ENCODE peak calls at places on chromosomes 1 and 21, in six cellular contexts. E, J, N, M, U and T are unnamed samples.
A peak's percentile ranks its signal among the peaks of the same experiment; 100 is the strongest.

GRCh38 chr1:39127513-39127912 is 77.0 kb upstream of the MACF1 start:
- DNase-seq in E (peak; percentile 86), M (peak; percentile 98), J (no peak), U (peak; percentile 96), N (peak; percentile 77), T (no peak)

GRCh38 chr1:175373786-175374623 is 181.4 kb upstream of the KIAA0040 start:
- DNase-seq in J (no peak), N (no peak), E (peak; percentile 9), M (peak; percentile 21), U (peak; percentile 1), T (no peak)

GRCh38 chr1:20093940-20094391 is 24.0 kb downstream of the PLA2G5 start:
- DNase-seq in U (peak; percentile 30), E (no peak), N (no peak), J (no peak), M (peak; percentile 75), T (no peak)

GRCh38 chr1:228753236-228753741 is 18.0 kb downstream of the RHOU start:
- DNase-seq in E (no peak), M (no peak), U (no peak), J (no peak), N (no peak), T (no peak)

GRCh38 chr21:31340499-31340898 is 3.6 kb downstream of the TIAM1 start:
- DNase-seq in U (no peak), E (no peak), J (no peak), N (no peak), M (no peak), T (no peak)

GRCh38 chr1:152869808-152870419 is 8.2 kb upstream of the SMCP start:
- DNase-seq in J (peak; percentile 4), M (peak; percentile 61), N (no peak), E (peak; percentile 63), U (peak; percentile 49), T (no peak)

GRCh38 chr1:236172041-236172579 is 29.8 kb downstream of the GPR137B start:
- DNase-seq in E (no peak), M (peak; percentile 8), U (no peak), J (no peak), N (no peak), T (no peak)

GRCh38 chr21:16195476-16195875 is 465.7 kb downstream of the USP25 start:
- DNase-seq in J (peak; percentile 13), E (peak; percentile 83), M (peak; percentile 66), N (no peak), U (peak; percentile 86), T (no peak)

GRCh38 chr21:25997788-25998611 is 172.6 kb downstream of the APP start:
- DNase-seq in N (peak; percentile 63), E (no peak), J (no peak), M (no peak), U (no peak), T (no peak)

GRCh38 chr1:91697322-91698260 is 188.4 kb downstream of the TGFBR3 start:
- DNase-seq in E (peak; percentile 22), M (peak; percentile 92), J (no peak), N (no peak), U (peak; percentile 92), T (no peak)

GRCh38 chr1:34113362-34113761 is 51.7 kb downstream of the CSMD2 start:
- DNase-seq in U (no peak), E (no peak), M (no peak), N (no peak), J (no peak), T (no peak)

GRCh38 chr1:196361112-196361714 is 247.0 kb downstream of the KCNT2 start:
- DNase-seq in N (no peak), U (no peak), E (no peak), J (no peak), M (peak; percentile 11), T (peak; percentile 34)

GRCh38 chr1:220732137-220732536 is 16.0 kb upstream of the MTARC2 start:
- DNase-seq in U (peak; percentile 36), J (no peak), M (peak; percentile 19), E (no peak), N (no peak), T (no peak)

GRCh38 chr1:998051-998821 is 1.7 kb downstream of the HES4 start:
- DNase-seq in N (no peak), E (no peak), M (no peak), J (no peak), U (no peak), T (no peak)

GRCh38 chr1:21899972-21900371 is 37.1 kb downstream of the HSPG2 start:
- DNase-seq in U (no peak), J (no peak), M (peak; percentile 61), E (no peak), N (no peak), T (no peak)

GRCh38 chr1:212916395-212917133 is 33.8 kb upstream of the VASH2 start:
- DNase-seq in M (peak; percentile 49), J (no peak), E (peak; percentile 25), U (peak; percentile 18), N (no peak), T (no peak)
- TF ChIP-seq CTCF in M (no peak), J (no peak), E (no peak), U (no peak), N (no peak), T (no peak)

GRCh38 chr1:211606914-211607751 is 28.2 kb upstream of the SLC30A1 start:
- DNase-seq in U (peak; percentile 46), E (no peak), M (peak; percentile 71), J (no peak), N (peak; percentile 81), T (no peak)
- H3K4me3 ChIP-seq in U (no peak overlapping the region), E (no peak overlapping the region), M (no peak overlapping the region), J (no peak overlapping the region), N (peak overlapping the region; percentile 62), T (no peak overlapping the region)

GRCh38 chr1:168114845-168115244 is 21.9 kb downstream of the GPR161 start:
- DNase-seq in N (no peak), E (no peak), M (peak; percentile 62), U (no peak), J (no peak), T (no peak)
- TF ChIP-seq CTCF in N (no peak), E (no peak), M (no peak), U (no peak), J (no peak), T (no peak)

GRCh38 chr1:110153407-110153950 is 3.2 kb downstream of the SLC6A17 start:
- DNase-seq in J (no peak), U (no peak), E (no peak), N (no peak), M (no peak), T (no peak)

GRCh38 chr1:110151175-110151715 is 951 bp downstream of the SLC6A17 start:
- DNase-seq in N (no peak), J (no peak), U (no peak), M (no peak), E (no peak), T (no peak)

GRCh38 chr1:110148961-110149360 is 1.3 kb upstream of the SLC6A17 start:
- DNase-seq in U (no peak), J (no peak), N (no peak), M (no peak), E (no peak), T (no peak)

GRCh38 chr1:110152133-110152785 is 2.0 kb downstream of the SLC6A17 start:
- DNase-seq in J (no peak), M (no peak), N (peak; percentile 63), U (no peak), E (no peak), T (no peak)

DNA sequence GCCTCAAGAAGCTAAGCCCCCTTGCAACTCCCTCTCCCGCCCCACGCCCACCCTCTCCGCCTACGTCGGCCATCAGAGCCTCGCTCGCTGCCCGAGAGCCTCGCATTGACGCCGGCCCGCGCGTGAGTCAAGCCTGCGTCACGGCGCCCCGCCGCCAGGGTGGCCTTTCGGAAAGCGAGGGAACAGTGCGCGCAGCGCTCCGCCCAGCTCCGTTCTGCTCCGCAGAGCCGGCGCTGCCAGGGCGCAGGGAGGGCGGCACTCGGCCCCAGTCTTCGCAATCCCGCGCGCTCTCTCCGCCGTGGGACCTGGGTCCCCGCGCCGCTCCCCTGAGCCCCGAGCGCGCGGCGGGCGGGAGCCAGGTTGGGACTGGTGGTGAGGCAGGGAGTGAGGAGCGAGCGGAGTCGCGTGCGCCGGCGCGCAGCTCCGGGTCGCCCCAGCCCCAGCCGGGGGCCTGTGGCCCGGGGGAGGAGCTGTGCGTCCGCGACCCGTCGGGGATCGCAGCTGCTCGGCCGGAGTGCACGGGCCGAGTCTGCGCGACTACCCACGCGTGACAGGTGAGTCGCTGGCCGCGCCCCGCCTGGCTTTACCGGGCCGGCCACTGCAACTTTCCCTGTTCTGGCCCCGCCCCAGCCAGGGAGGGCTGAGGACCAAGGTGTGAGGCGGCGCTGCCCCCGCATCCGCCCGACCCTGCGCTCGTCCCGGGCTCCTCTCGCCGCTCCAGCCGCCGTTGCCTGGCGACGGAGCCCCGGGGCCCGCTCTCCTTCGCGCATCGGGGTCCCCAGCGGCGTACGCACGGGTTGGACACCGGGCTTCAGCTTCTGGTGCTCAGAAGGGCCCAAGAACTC is at the start of gene SLC6A17:
- DNase-seq in U (peak; percentile 17), J (no peak), M (peak; percentile 28), E (peak; percentile 31), N (peak; percentile 51), T (no peak)
- H3K4me3 ChIP-seq in U (peak within 1 kb of the TSS; percentile 44), J (peak within 1 kb of the TSS; percentile 39), M (no peak within 1 kb of the TSS), E (no peak within 1 kb of the TSS), N (peak within 1 kb of the TSS; percentile 62), T (peak within 1 kb of the TSS; percentile 20)

GRCh38 chr1:114286179-114286578 is 132.5 kb upstream of the SYT6 start:
- DNase-seq in E (peak; percentile 30), N (no peak), U (peak; percentile 39), J (no peak), M (peak; percentile 17), T (no peak)
- TF ChIP-seq CTCF in E (no peak), N (no peak), U (peak; percentile 5), J (no peak), M (no peak), T (no peak)

DNA sequence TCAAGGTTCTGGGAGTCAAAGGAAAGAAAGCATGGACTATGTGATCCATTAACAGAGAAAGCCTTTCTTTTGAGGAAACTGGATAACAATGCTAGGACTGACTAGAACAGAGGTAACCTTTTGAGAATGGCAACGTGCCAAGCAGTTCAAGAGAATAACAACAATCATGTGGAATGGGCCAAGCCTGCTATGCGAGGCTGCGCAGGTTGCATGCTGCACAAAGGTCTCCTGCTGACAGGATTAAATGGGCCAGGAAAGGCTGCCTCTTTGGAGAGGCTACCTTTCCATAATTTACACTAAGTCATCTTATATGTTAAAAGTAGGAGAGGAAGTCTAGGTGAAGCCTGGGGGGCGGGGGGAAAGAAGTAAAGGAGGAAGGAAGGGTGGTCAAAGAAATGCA is 5.8 kb downstream of the PCNX2 start:
- DNase-seq in U (no peak), J (no peak), N (no peak), E (no peak), M (no peak), T (no peak)
- H3K4me3 ChIP-seq in U (no peak overlapping the region), J (no peak overlapping the region), N (no peak overlapping the region), E (no peak overlapping the region), M (no peak overlapping the region), T (no peak overlapping the region)